ENCODE peak calls at places on chromosomes 3 and 15, in six cellular contexts. Q is NCI-H1417, V is cardiac septum, R is hypothalamus, O is Calu3, P is AG09309. E is an unnamed sample.

GRCh38 chr3:132661120-132661519 is 991 bp downstream of the UBA5 start:
- DNase-seq in Q (no peak), V (no peak), R (no peak), O (no peak), P (no peak), E (no peak)

GRCh38 chr15:33242669-33243191 is 48.2 kb upstream of the FMN1 start:
- DNase-seq in Q (peak), V (no peak), R (no peak), O (no peak), P (no peak), E (no peak)

GRCh38 chr3:183411216-183411922 is 17.1 kb downstream of the MCF2L2 start:
- DNase-seq in Q (no peak), V (no peak), R (no peak), O (no peak), P (no peak), E (no peak)

GRCh38 chr3:170506556-170506955 is 79.3 kb downstream of the SLC7A14 start:
- DNase-seq in Q (peak), V (no peak), R (no peak), O (peak), P (no peak), E (no peak)

GRCh38 chr15:74627766-74628165 is 12.1 kb downstream of the CLK3 start:
- DNase-seq in Q (no peak), V (no peak), R (no peak), O (no peak), P (no peak), E (no peak)

GRCh38 chr3:153414972-153415371 is 252.9 kb downstream of the RAP2B start:
- DNase-seq in Q (no peak), V (no peak), R (no peak), O (no peak), P (no peak), E (peak)

GRCh38 chr15:91651251-91651650 is 202.3 kb upstream of the SLCO3A1 start:
- DNase-seq in Q (no peak), V (no peak), R (no peak), O (no peak), P (no peak), E (no peak)

GRCh38 chr3:14461748-14462324 is 59.4 kb downstream of the SLC6A6 start:
- DNase-seq in Q (peak), V (no peak), R (no peak), O (peak), P (no peak), E (no peak)

GRCh38 chr3:7075120-7075519 is 214.2 kb downstream of the GRM7 start:
- DNase-seq in Q (no peak), V (no peak), R (no peak), O (no peak), P (no peak), E (no peak)

GRCh38 chr3:170718848-170719247 is 133.0 kb upstream of the SLC7A14 start:
- DNase-seq in Q (no peak), V (no peak), R (no peak), O (no peak), P (no peak), E (no peak)

GRCh38 chr15:78712797-78713515 is 71.9 kb upstream of the CHRNB4 start:
- DNase-seq in Q (no peak), V (peak), R (no peak), O (no peak), P (no peak), E (no peak)